ENCODE peak calls at places on chromosomes 13 and 19, in five cellular contexts. X is CD8-positive, alpha-beta T cell; O is retinal pigment epithelial cell; W is cardiac muscle cell; K is fibroblast of lung. R is an unnamed sample.

GRCh38 chr19:19464339-19465098 is 50.8 kb downstream of the TSSK6 start:
- DNase-seq in X (no peak), O (peak; percentile 69), W (peak; percentile 80), K (peak; percentile 78), R (no peak)

GRCh38 chr13:46775385-46776065 is 21.4 kb downstream of the ESD start:
- DNase-seq in X (no peak), O (no peak), W (no peak), K (no peak), R (no peak)

GRCh38 chr13:73497430-73497829 is 438.6 kb downstream of the KLF5 start:
- DNase-seq in X (no peak), O (no peak), W (no peak), K (no peak), R (no peak)

GRCh38 chr13:101424381-101425155 is 8.3 kb upstream of the NALCN start:
- DNase-seq in X (no peak), O (peak; percentile 66), W (peak; percentile 2), K (peak; percentile 31), R (peak; percentile 34)

GRCh38 chr19:40381321-40381720 is 8.7 kb downstream of the HIPK4 start:
- DNase-seq in X (no peak), O (no peak), W (no peak), K (no peak), R (no peak)

GRCh38 chr13:100235311-100235901 is 146.5 kb downstream of the PCCA start:
- DNase-seq in X (peak; percentile 15), O (peak; percentile 8), W (peak; percentile 66), K (peak; percentile 72), R (peak; percentile 50)

GRCh38 chr19:49570997-49571676 is 9.2 kb downstream of the NOSIP start:
- DNase-seq in X (no peak), O (no peak), W (no peak), K (no peak), R (no peak)

GRCh38 chr19:7682175-7682855 is 1.7 kb downstream of the TRAPPC5 start:
- DNase-seq in X (no peak), O (no peak), W (no peak), K (no peak), R (no peak)

GRCh38 chr13:43786766-43787517 is at the start of gene ENOX1:
- DNase-seq in X (no peak), O (no peak), W (peak; percentile 84), K (peak; percentile 84), R (no peak)

GRCh38 chr13:40377783-40378182 is 288.7 kb downstream of the FOXO1 start:
- DNase-seq in X (no peak), O (peak; percentile 75), W (peak; percentile 80), K (peak; percentile 48), R (no peak)

GRCh38 chr19:44846455-44847143 is 502 bp downstream of the NECTIN2 start:
- DNase-seq in X (no peak), O (no peak), W (peak; percentile 47), K (peak; percentile 12), R (no peak)

GRCh38 chr13:110726726-110727125 is 13.2 kb downstream of the ING1 start:
- DNase-seq in X (peak; percentile 38), O (no peak), W (no peak), K (no peak), R (no peak)

GRCh38 chr19:11138659-11139526 is 16.7 kb downstream of the SPC24 start:
- DNase-seq in X (no peak), O (no peak), W (peak; percentile 82), K (peak; percentile 83), R (no peak)

GRCh38 chr13:96181886-96182285 is 92.0 kb downstream of the HS6ST3 start:
- DNase-seq in X (no peak), O (no peak), W (no peak), K (no peak), R (no peak)

GRCh38 chr19:46124638-46125115 is at the start of gene IGFL3:
- DNase-seq in X (no peak), O (no peak), W (no peak), K (no peak), R (peak; percentile 58)

GRCh38 chr19:58311345-58311744 is 6.2 kb downstream of the ERVK3-1 start:
- DNase-seq in X (no peak), O (no peak), W (no peak), K (no peak), R (no peak)

GRCh38 chr13:113638173-113638746 is 19.7 kb downstream of the ATP4B start:
- DNase-seq in X (no peak), O (no peak), W (no peak), K (no peak), R (no peak)

GRCh38 chr19:35436477-35437141 is 11.4 kb upstream of the FFAR2 start:
- DNase-seq in X (no peak), O (no peak), W (peak; percentile 90), K (peak; percentile 63), R (no peak)

GRCh38 chr19:50607874-50608785 is 31.6 kb downstream of the SYT3 start:
- DNase-seq in X (peak; percentile 74), O (peak; percentile 17), W (peak; percentile 92), K (peak; percentile 42), R (no peak)

GRCh38 chr13:100301418-100301817 is 212.5 kb downstream of the PCCA start:
- DNase-seq in X (no peak), O (peak; percentile 12), W (no peak), K (no peak), R (peak; percentile 4)

GRCh38 chr19:7456964-7457541 is 31.8 kb downstream of the PEX11G start:
- DNase-seq in X (no peak), O (no peak), W (no peak), K (no peak), R (no peak)

GRCh38 chr13:85197431-85197830 is 601.8 kb downstream of the SLITRK6 start:
- DNase-seq in X (no peak), O (no peak), W (peak; percentile 36), K (no peak), R (no peak)

GRCh38 chr13:22285867-22286632 is 615.2 kb downstream of the FGF9 start:
- DNase-seq in X (no peak), O (no peak), W (no peak), K (no peak), R (no peak)

GRCh38 chr13:112711528-112712265 is 21.9 kb downstream of the ATP11A start:
- DNase-seq in X (no peak), O (peak; percentile 97), W (peak; percentile 99), K (peak; percentile 97), R (peak; percentile 83)

GRCh38 chr19:6264077-6264445 is 15.7 kb downstream of the MLLT1 start:
- DNase-seq in X (no peak), O (no peak), W (no peak), K (peak; percentile 62), R (no peak)

GRCh38 chr19:50497030-50497420 is 14.0 kb downstream of the JOSD2 start:
- DNase-seq in X (no peak), O (no peak), W (no peak), K (no peak), R (no peak)

GRCh38 chr19:46495789-46496099 is at the start of gene PNMA8B:
- DNase-seq in X (peak; percentile 25), O (no peak), W (peak; percentile 71), K (peak; percentile 54), R (no peak)

GRCh38 chr19:1394252-1395193 is 6.8 kb downstream of the GAMT start:
- DNase-seq in X (no peak), O (no peak), W (no peak), K (no peak), R (no peak)

GRCh38 chr13:37934339-37935191 is 65.0 kb upstream of the TRPC4 start:
- DNase-seq in X (no peak), O (no peak), W (no peak), K (no peak), R (no peak)

GRCh38 chr13:28953714-28954113 is 133.6 kb downstream of the MTUS2 start:
- DNase-seq in X (no peak), O (no peak), W (no peak), K (no peak), R (no peak)
- TF ChIP-seq CTCF in X (no peak), O (no peak), W (no peak), K (no peak), R (no peak)

DNA sequence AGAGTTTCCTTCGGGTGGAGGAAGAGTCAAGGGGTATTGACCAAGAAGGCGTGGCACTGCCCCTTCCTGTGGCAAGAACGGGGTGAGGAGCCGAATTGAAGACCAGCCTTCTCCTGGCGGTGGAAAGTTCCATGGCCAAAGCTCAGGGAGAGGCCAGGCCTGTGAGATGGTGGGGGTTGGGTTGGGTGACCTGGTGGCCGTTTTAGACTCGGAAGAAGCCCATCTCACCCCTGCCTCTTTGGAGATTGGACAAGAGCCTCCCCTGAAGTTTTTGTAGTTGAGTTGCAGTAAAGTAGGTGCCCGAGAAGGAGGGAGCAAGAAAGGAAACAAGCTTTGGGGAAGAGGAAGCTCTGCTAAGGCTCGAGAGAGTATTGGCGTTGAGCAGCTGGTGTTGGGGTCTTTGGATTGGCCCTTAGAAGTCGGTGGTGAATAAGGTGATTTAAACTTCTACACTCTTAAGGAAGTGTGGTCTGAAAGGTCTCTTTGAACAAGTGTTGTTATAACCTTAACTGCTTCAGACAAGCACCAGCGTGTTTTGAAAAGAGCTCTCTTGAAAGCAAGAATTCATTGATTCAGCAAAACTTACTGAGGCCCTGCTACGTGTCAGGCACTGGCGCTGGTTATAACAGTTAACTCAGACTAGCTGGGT is 964 bp downstream of the SPINT2 start:
- DNase-seq in X (no peak), O (peak; percentile 27), W (no peak), K (no peak), R (no peak)
- H3K4me3 ChIP-seq in X (peak overlapping the region; percentile 89), O (peak overlapping the region; percentile 55), W (peak overlapping the region; percentile 49), K (no peak overlapping the region), R (no peak overlapping the region)

DNA sequence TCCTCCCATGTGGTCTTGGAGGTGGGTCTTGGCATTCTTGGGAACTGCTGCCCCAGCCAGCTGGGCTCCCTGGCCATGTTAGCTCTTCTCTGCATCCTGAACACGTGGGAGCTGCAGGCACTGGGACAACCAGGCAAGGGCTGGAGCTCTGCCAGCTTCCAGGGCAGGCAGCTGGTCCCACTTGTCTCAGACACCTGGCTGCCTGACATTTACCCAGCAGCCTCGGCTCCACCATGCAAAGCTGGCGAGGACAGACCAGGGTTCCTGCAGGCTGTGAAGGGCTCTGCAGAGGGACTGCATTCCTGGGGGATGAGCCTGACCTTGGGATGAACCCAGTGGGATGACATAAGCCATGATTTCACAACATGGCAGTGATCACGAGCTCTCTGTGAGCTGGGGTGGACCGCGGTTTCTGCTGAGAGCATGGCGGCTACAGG is 99.0 kb upstream of the TSHZ3 start:
- DNase-seq in X (no peak), O (peak; percentile 6), W (peak; percentile 94), K (peak; percentile 96), R (no peak)
- TF ChIP-seq CTCF in X (no peak), O (no peak), W (no peak), K (no peak), R (no peak)

GRCh38 chr19:3039641-3040077 is 10.6 kb upstream of the TLE2 start:
- DNase-seq in X (peak; percentile 24), O (no peak), W (no peak), K (no peak), R (no peak)

GRCh38 chr19:3042545-3043267 is 13.6 kb upstream of the TLE2 start:
- DNase-seq in X (no peak), O (no peak), W (no peak), K (peak; percentile 20), R (no peak)

GRCh38 chr19:3039125-3039524 is 10.0 kb upstream of the TLE2 start:
- DNase-seq in X (no peak), O (no peak), W (no peak), K (no peak), R (no peak)

GRCh38 chr19:3041756-3042517 is 12.9 kb upstream of the TLE2 start:
- DNase-seq in X (no peak), O (no peak), W (no peak), K (no peak), R (no peak)

DNA sequence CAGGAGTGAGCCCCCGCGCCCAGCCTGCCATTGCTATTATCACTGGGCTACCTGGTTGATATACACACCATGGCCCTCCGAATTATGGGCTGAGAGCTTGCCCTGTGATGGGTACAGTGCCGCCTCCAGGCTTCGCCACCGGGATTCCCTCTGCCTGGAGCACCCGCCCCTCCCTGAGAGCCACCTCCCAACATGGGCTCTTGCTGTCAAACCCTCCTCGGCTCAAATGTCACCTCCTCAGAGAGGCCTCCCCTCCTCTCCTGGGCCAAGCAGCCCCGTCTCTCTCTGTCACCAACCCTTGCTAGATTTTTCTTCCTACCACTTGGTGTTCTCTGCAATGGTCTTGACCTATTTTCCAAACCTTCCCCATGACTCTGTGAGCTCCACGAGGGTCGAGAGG is 12.2 kb upstream of the TLE2 start:
- DNase-seq in X (no peak), O (no peak), W (no peak), K (no peak), R (no peak)
- H3K4me3 ChIP-seq in X (no peak overlapping the region), O (no peak overlapping the region), W (no peak overlapping the region), K (no peak overlapping the region), R (no peak overlapping the region)

R was measured in astrocyte of the cerebellum.